ENCODE peak calls at places on chromosomes 16 and 17, in seven cellular contexts. T is colonic mucosa, X is suprapubic skin, B is fibroblast of lung, Z is esophagus squamous epithelium, P is spleen, S is neural progenitor cell. A is an unnamed sample.

GRCh38 chr17:78878871-78879270 is 24.1 kb downstream of the CEP295NL start:
- DNase-seq in T (no peak), X (no peak), B (no peak), Z (no peak), P (no peak), S (no peak), A (no peak)

GRCh38 chr16:23121024-23121423 is 28.2 kb downstream of the USP31 start:
- DNase-seq in T (peak; percentile 32), X (no peak), B (no peak), Z (no peak), P (no peak), S (peak; percentile 36), A (no peak)

GRCh38 chr17:78324391-78325075 is 35.3 kb downstream of the SOCS3 start:
- DNase-seq in T (peak; percentile 65), X (peak; percentile 90), B (peak; percentile 78), Z (no peak), P (no peak), S (peak; percentile 62), A (no peak)

GRCh38 chr16:2468142-2468724 is 2.9 kb upstream of the NTN3 start:
- DNase-seq in T (no peak), X (no peak), B (no peak), Z (no peak), P (no peak), S (peak; percentile 62), A (no peak)

GRCh38 chr17:37490022-37490587 is 414 bp downstream of the DUSP14 start:
- DNase-seq in T (peak; percentile 61), X (peak; percentile 88), B (peak; percentile 61), Z (no peak), P (peak; percentile 92), S (peak; percentile 78), A (peak; percentile 85)

GRCh38 chr17:81558941-81559806 is 7.0 kb upstream of the FAAP100 start:
- DNase-seq in T (no peak), X (no peak), B (no peak), Z (no peak), P (no peak), S (peak; percentile 27), A (no peak)

GRCh38 chr16:51161440-51162195 is 10.5 kb upstream of the SALL1 start:
- DNase-seq in T (no peak), X (no peak), B (peak; percentile 53), Z (no peak), P (no peak), S (no peak), A (no peak)

GRCh38 chr16:23334950-23335349 is 32.8 kb downstream of the SCNN1B start:
- DNase-seq in T (no peak), X (no peak), B (no peak), Z (no peak), P (no peak), S (no peak), A (no peak)

GRCh38 chr17:16484445-16485169 is 7.4 kb downstream of the LRRC75A start:
- DNase-seq in T (no peak), X (no peak), B (no peak), Z (no peak), P (peak; percentile 49), S (peak; percentile 38), A (no peak)

GRCh38 chr17:55466671-55467070 is 44.6 kb downstream of the SMIM36 start:
- DNase-seq in T (no peak), X (no peak), B (no peak), Z (no peak), P (no peak), S (no peak), A (no peak)

GRCh38 chr17:19958023-19958422 is 19.6 kb downstream of the AKAP10 start:
- DNase-seq in T (no peak), X (no peak), B (peak; percentile 98), Z (no peak), P (no peak), S (peak; percentile 31), A (no peak)

GRCh38 chr16:48244080-48244862 is at the start of gene LONP2:
- DNase-seq in T (peak; percentile 95), X (peak; percentile 93), B (peak; percentile 89), Z (peak; percentile 57), P (peak; percentile 98), S (peak; percentile 88), A (peak; percentile 90)

GRCh38 chr16:50204426-50205108 is 51.5 kb downstream of the TENT4B start:
- DNase-seq in T (no peak), X (no peak), B (peak; percentile 20), Z (no peak), P (no peak), S (no peak), A (no peak)

GRCh38 chr16:53043462-53043861 is 9.2 kb downstream of the CHD9NB start:
- DNase-seq in T (peak; percentile 57), X (no peak), B (peak; percentile 10), Z (no peak), P (no peak), S (peak; percentile 39), A (no peak)

GRCh38 chr17:42832213-42832933 is 824 bp upstream of the PSME3 start:
- DNase-seq in T (no peak), X (no peak), B (no peak), Z (no peak), P (no peak), S (no peak), A (no peak)

GRCh38 chr17:73586153-73586906 is 57.9 kb downstream of the SDK2 start:
- DNase-seq in T (no peak), X (no peak), B (no peak), Z (no peak), P (no peak), S (no peak), A (no peak)

GRCh38 chr17:73584049-73584448 is 60.2 kb downstream of the SDK2 start:
- DNase-seq in T (no peak), X (no peak), B (no peak), Z (no peak), P (no peak), S (no peak), A (no peak)

GRCh38 chr17:73586921-73587680 is 57.1 kb downstream of the SDK2 start:
- DNase-seq in T (peak; percentile 28), X (no peak), B (no peak), Z (no peak), P (no peak), S (no peak), A (no peak)

GRCh38 chr17:73585583-73585982 is 58.7 kb downstream of the SDK2 start:
- DNase-seq in T (no peak), X (no peak), B (no peak), Z (no peak), P (no peak), S (no peak), A (no peak)

GRCh38 chr17:73584987-73585386 is 59.3 kb downstream of the SDK2 start:
- DNase-seq in T (no peak), X (no peak), B (no peak), Z (no peak), P (no peak), S (no peak), A (no peak)
- H3K36me3 ChIP-seq in T (no peaks in the 10 kb centered on the region), X (no peaks in the 10 kb centered on the region), B (no peaks in the 10 kb centered on the region), Z (no peaks in the 10 kb centered on the region), P (no peaks in the 10 kb centered on the region), S (no peaks in the 10 kb centered on the region), A (no peaks in the 10 kb centered on the region)

GRCh38 chr16:21302454-21302853 is 24.4 kb upstream of the CRYM start:
- DNase-seq in T (peak; percentile 57), X (no peak), B (no peak), Z (no peak), P (no peak), S (peak; percentile 13), A (no peak)

GRCh38 chr16:21300309-21301167 is 22.4 kb upstream of the CRYM start:
- DNase-seq in T (peak; percentile 100), X (peak; percentile 95), B (peak; percentile 99), Z (peak; percentile 51), P (peak; percentile 82), S (peak; percentile 94), A (peak; percentile 97)

GRCh38 chr16:21301895-21302291 is 23.8 kb upstream of the CRYM start:
- DNase-seq in T (no peak), X (no peak), B (no peak), Z (no peak), P (no peak), S (no peak), A (no peak)

GRCh38 chr16:21302898-21303528 is 24.9 kb upstream of the CRYM start:
- DNase-seq in T (peak; percentile 50), X (no peak), B (peak; percentile 72), Z (no peak), P (no peak), S (no peak), A (no peak)

GRCh38 chr16:21301168-21301894 is 23.2 kb upstream of the CRYM start:
- DNase-seq in T (peak; percentile 93), X (peak; percentile 86), B (peak; percentile 65), Z (no peak), P (peak; percentile 85), S (peak; percentile 75), A (peak; percentile 85)
- TF ChIP-seq CTCF in T (no peak), X (no peak), B (peak; percentile 21), Z (peak; percentile 35), P (no peak), S (peak; percentile 36), A (peak; percentile 15)

DNA sequence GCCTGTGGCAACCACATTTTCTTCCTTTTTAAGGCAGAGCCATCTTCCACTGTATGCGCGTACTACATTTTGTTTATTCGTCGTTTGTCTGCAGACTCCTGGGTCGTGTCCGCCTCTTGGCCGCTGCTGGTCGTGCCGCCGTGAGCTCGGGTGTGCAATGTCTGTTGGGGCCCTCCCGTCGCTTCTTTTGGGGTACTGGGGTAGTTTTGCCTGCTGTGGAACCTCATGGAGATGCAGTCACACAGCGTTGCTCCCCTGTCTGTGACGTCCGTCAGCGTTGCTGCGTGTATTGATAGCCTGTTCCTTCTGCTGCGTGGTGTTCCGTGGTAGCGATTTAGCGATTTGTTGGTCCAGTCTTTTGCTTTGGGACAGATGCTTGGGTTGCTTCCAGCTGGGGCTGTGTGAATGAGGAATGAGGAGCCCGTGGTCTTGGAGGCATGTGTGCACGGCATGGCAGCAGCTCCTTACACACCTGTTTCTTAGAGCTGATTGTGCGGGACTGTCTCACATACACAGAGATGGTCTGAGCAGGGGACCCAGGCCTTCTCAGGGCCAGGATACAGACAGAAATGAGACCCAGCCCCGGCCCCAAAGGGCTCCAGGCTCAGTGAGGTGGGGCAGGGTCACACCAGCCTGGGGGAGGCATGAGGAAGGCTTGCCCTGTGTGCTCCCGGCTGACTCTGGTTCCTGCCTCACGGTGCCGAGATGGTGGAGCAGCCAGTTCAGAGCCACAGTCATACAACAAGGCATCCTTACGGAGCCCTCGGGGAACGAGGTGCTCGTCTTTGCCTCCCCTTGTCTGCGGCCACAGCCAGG is 78.4 kb upstream of the GSE1 start:
- DNase-seq in T (no peak), X (no peak), B (no peak), Z (no peak), P (no peak), S (no peak), A (no peak)
- H3K27me3 ChIP-seq in T (no peaks in the 10 kb centered on the region), X (no peaks in the 10 kb centered on the region), B (no peaks in the 10 kb centered on the region), Z (no peaks in the 10 kb centered on the region), P (no peaks in the 10 kb centered on the region), S (no peaks in the 10 kb centered on the region), A (no peaks in the 10 kb centered on the region)

GRCh38 chr17:82830249-82830661 is 9.6 kb downstream of the ZNF750 start:
- DNase-seq in T (no peak), X (no peak), B (peak; percentile 18), Z (no peak), P (no peak), S (no peak), A (no peak)
- H3K36me3 ChIP-seq in T (no peaks in the 10 kb centered on the region), X (peaks cover 51% of the 10 kb centered on the region), B (no peaks in the 10 kb centered on the region), Z (peaks cover 82% of the 10 kb centered on the region), P (peaks cover 52% of the 10 kb centered on the region), S (no peaks in the 10 kb centered on the region), A (no peaks in the 10 kb centered on the region)

DNA sequence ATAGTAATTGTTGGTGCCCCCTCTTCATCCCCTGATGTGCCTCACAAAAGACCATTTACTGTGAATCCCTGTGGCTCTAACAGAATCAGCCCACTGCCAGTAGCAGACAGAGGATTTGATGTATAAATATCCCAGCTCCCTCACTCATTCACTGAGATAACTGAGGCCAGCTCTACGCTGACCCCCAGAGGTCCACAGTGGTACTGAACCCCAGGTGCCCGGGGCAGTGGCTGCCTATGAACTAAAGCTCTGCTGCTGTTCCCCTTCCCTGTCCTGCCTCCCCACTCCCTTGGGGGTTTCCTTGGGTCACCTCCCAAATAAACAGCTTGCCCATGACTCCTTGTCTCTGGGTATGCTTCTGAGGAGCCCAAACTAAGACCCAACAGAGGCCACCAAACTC is 295.8 kb downstream of the FOXL1 start:
- DNase-seq in T (no peak), X (no peak), B (no peak), Z (no peak), P (no peak), S (peak; percentile 58), A (no peak)
- TF ChIP-seq CTCF in T (peak; percentile 34), X (no peak), B (peak; percentile 40), Z (peak; percentile 85), P (no peak), S (peak; percentile 73), A (no peak)